ENCODE peak calls at places on chromosomes 13 and 19, in four cellular contexts. One of them, this sample, is unnamed.

GRCh38 chr19:5078666-5079409 is 109.9 kb downstream of the KDM4B start:
- DNase-seq in A549: no peak
- DNase-seq in H1: no peak
- DNase-seq in K562: no peak
- DNase-seq in this sample: no peak

GRCh38 chr13:40251343-40252032 is 415.0 kb downstream of the FOXO1 start:
- DNase-seq in A549: no peak
- DNase-seq in H1: no peak
- DNase-seq in K562: no peak
- DNase-seq in this sample: no peak

GRCh38 chr19:2567580-2567979 is 91.7 kb downstream of the GADD45B start:
- DNase-seq in A549: no peak
- DNase-seq in H1: no peak
- DNase-seq in K562: no peak
- DNase-seq in this sample: no peak

GRCh38 chr13:63942372-63942771 is 2526.7 kb upstream of the PCDH20 start:
- DNase-seq in A549: no peak
- DNase-seq in H1: no peak
- DNase-seq in K562: no peak
- DNase-seq in this sample: no peak

GRCh38 chr19:42091300-42092266 is 15.6 kb downstream of the ZNF574 start:
- DNase-seq in A549: peak; percentile 66
- DNase-seq in H1: no peak
- DNase-seq in K562: no peak
- DNase-seq in this sample: no peak

GRCh38 chr13:90393408-90393807 is 954.1 kb upstream of the MIR17HG start:
- DNase-seq in A549: no peak
- DNase-seq in H1: no peak
- DNase-seq in K562: no peak
- DNase-seq in this sample: no peak

GRCh38 chr19:47190167-47190727 is 40.8 kb downstream of the BBC3 start:
- DNase-seq in A549: peak; percentile 92
- DNase-seq in H1: no peak
- DNase-seq in K562: peak; percentile 26
- DNase-seq in this sample: peak; percentile 96

GRCh38 chr13:31639443-31640163 is 99.7 kb upstream of the RXFP2 start:
- DNase-seq in A549: no peak
- DNase-seq in H1: no peak
- DNase-seq in K562: no peak
- DNase-seq in this sample: no peak

GRCh38 chr13:37481005-37481857 is 117.3 kb downstream of the POSTN start:
- DNase-seq in A549: no peak
- DNase-seq in H1: no peak
- DNase-seq in K562: no peak
- DNase-seq in this sample: no peak

GRCh38 chr19:41428481-41428859 is 1.3 kb upstream of the B3GNT8 start:
- DNase-seq in A549: no peak
- DNase-seq in H1: no peak
- DNase-seq in K562: no peak
- DNase-seq in this sample: no peak

GRCh38 chr13:33520480-33520839 is 234.9 kb upstream of the STARD13 start:
- DNase-seq in A549: no peak
- DNase-seq in H1: no peak
- DNase-seq in K562: no peak
- DNase-seq in this sample: no peak

GRCh38 chr19:53884256-53884655 is 2.3 kb downstream of the PRKCG start:
- DNase-seq in A549: no peak
- DNase-seq in H1: no peak
- DNase-seq in K562: no peak
- DNase-seq in this sample: no peak

GRCh38 chr13:45847554-45848224 is 3.9 kb downstream of the SIAH3 start:
- DNase-seq in A549: no peak
- DNase-seq in H1: no peak
- DNase-seq in K562: no peak
- DNase-seq in this sample: no peak

GRCh38 chr13:94596575-94596971 is 621 bp upstream of the TGDS start:
- DNase-seq in A549: no peak
- DNase-seq in H1: no peak
- DNase-seq in K562: no peak
- DNase-seq in this sample: no peak
- TF ChIP-seq MAFK in A549: no peak
- TF ChIP-seq MAFK in H1: no peak
- TF ChIP-seq MAFK in K562: no peak
- TF ChIP-seq MAFK in this sample: no peak

GRCh38 chr13:51811920-51812328 is 8.0 kb upstream of the DHRS12 start:
- DNase-seq in A549: no peak
- DNase-seq in H1: no peak
- DNase-seq in K562: no peak
- DNase-seq in this sample: no peak
- TF ChIP-seq RNF2 in A549: no peak
- TF ChIP-seq RNF2 in H1: no peak
- TF ChIP-seq RNF2 in K562: no peak
- TF ChIP-seq RNF2 in this sample: no peak

GRCh38 chr19:35935911-35936737 is at the start of gene LRFN3:
- DNase-seq in A549: peak; percentile 88
- DNase-seq in H1: no peak
- DNase-seq in K562: peak; percentile 75
- DNase-seq in this sample: peak; percentile 21
- TF ChIP-seq MAFK in A549: no peak
- TF ChIP-seq MAFK in H1: no peak
- TF ChIP-seq MAFK in K562: no peak
- TF ChIP-seq MAFK in this sample: no peak

GRCh38 chr19:51137812-51138425 is 4.2 kb upstream of the SIGLEC7 start:
- DNase-seq in A549: no peak
- DNase-seq in H1: no peak
- DNase-seq in K562: no peak
- DNase-seq in this sample: no peak
- TF ChIP-seq RNF2 in A549: no peak
- TF ChIP-seq RNF2 in H1: no peak
- TF ChIP-seq RNF2 in K562: no peak
- TF ChIP-seq RNF2 in this sample: no peak

DNA sequence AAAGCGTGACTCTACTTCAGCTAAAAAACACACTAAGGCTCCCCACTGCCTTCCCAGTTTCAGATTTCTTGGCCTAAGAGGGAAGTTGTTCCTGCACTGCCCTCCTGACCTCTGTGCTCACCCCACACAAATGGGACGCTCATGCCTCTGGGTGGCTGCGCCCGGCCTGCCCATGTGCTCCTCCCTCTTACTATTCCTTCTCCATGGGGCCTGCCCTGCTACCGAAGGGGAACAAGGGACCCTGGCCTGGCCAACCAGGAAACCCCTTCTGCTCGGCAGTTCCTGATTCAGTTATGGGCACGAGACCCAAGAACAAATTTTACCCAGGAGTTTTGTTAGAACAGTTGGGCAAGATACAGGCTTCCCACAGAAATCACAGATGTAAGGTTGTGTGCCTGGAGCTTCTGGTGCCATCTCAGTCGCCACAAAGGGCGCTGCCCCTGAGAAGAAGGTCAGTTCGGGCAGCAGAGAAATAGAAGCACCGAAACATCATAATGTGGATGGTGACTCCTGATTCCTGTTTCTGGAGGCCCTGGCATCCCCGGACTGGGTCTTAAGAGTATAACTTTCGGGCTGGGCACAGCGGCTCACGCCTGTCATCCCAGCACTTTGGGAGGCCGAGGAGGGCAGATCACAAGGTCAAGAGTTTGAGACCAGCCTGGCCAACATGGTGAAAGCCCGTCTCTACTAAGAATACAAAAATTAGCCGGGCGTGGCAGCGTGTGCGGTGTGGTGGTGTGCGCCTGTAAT is 5.4 kb upstream of the PLPP2 start:
- DNase-seq in A549: no peak
- DNase-seq in H1: no peak
- DNase-seq in K562: no peak
- DNase-seq in this sample: no peak
- TF ChIP-seq MAFK in A549: no peak
- TF ChIP-seq MAFK in H1: no peak
- TF ChIP-seq MAFK in K562: no peak
- TF ChIP-seq MAFK in this sample: no peak

GRCh38 chr19:14433454-14434156 is 499 bp downstream of the PKN1 start:
- DNase-seq in A549: no peak
- DNase-seq in H1: no peak
- DNase-seq in K562: no peak
- DNase-seq in this sample: no peak
- TF ChIP-seq RNF2 in A549: no peak
- TF ChIP-seq RNF2 in H1: no peak
- TF ChIP-seq RNF2 in K562: no peak
- TF ChIP-seq RNF2 in this sample: no peak

DNA sequence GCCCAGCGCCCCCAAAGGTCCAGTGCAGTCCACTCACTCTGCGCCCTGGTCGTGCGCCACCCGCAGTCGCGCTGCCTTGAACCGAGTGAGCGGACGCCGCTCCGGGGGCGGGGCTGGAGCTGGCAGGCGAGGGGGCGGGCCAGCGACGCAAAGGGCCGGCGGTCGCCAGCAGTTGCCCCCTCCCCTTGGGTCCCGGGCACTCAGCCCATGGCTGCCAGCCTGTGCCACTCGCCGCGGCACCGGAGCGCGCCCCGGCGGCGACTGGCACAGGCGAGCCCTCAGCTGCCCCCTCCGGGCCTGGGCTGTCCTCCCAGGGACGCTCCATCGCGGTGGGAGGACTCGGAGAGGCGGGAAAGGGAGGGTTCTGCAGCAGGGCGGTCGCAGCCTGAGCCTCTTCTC is at the start of gene S1PR5:
- DNase-seq in A549: peak; percentile 35
- DNase-seq in H1: no peak
- DNase-seq in K562: peak; percentile 70
- DNase-seq in this sample: no peak
- TF ChIP-seq MAFK in A549: no peak
- TF ChIP-seq MAFK in H1: no peak
- TF ChIP-seq MAFK in K562: no peak
- TF ChIP-seq MAFK in this sample: no peak

DNA sequence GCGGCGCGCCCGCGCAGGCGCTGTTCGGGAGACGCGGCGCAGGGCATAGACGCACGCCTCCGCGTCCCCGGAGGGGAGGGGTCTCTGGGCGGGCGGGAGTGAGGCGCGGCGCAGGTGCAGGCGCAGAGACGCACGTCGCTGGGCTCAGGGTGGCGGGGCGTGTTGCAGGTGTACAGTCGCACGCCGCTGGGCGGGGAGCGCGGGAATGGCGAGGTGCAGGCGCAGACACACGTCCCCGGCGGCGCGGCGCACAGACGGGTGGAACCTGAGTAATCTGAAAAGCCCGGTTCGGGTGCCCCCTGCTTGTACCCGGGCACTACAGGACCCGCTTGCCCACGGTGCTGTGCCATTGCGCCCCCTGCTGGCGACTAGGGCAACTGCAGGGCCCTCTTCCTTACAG is 44.7 kb downstream of the PLPP2 start:
- DNase-seq in A549: peak; percentile 21
- DNase-seq in H1: no peak
- DNase-seq in K562: no peak
- DNase-seq in this sample: no peak
- TF ChIP-seq RNF2 in A549: no peak
- TF ChIP-seq RNF2 in H1: no peak
- TF ChIP-seq RNF2 in K562: no peak
- TF ChIP-seq RNF2 in this sample: no peak